ENCODE peak calls at places on chromosomes 11 and 22, in four cellular contexts. One of them, this sample, is unnamed.

GRCh38 chr11:2561283-2562180 is 116.7 kb downstream of the KCNQ1 start:
- DNase-seq in body of pancreas: peak; percentile 10
- DNase-seq in HCT116: no peak
- DNase-seq in RWPE1: no peak
- DNase-seq in this sample: no peak

GRCh38 chr11:8258289-8258688 is 5.4 kb downstream of the LMO1 start:
- DNase-seq in body of pancreas: peak; percentile 9
- DNase-seq in RWPE1: no peak
- DNase-seq in HCT116: no peak
- DNase-seq in this sample: no peak

GRCh38 chr11:102220728-102221467 is 96.4 kb upstream of the BIRC3 start:
- DNase-seq in body of pancreas: no peak
- DNase-seq in RWPE1: peak; percentile 23
- DNase-seq in HCT116: no peak
- DNase-seq in this sample: no peak

GRCh38 chr11:128662960-128663359 is 30.9 kb upstream of the FLI1 start:
- DNase-seq in RWPE1: no peak
- DNase-seq in HCT116: no peak
- DNase-seq in body of pancreas: no peak
- DNase-seq in this sample: no peak

GRCh38 chr11:121412000-121412587 is 40.0 kb upstream of the SORL1 start:
- DNase-seq in body of pancreas: no peak
- DNase-seq in HCT116: no peak
- DNase-seq in RWPE1: no peak
- DNase-seq in this sample: no peak

GRCh38 chr22:24423519-24424000 is 3.8 kb upstream of the ADORA2A start:
- DNase-seq in body of pancreas: peak; percentile 54
- DNase-seq in HCT116: no peak
- DNase-seq in RWPE1: peak; percentile 43
- DNase-seq in this sample: peak; percentile 90

GRCh38 chr11:19774817-19775600 is 62.4 kb downstream of the NAV2 start:
- DNase-seq in body of pancreas: no peak
- DNase-seq in HCT116: no peak
- DNase-seq in RWPE1: no peak
- DNase-seq in this sample: no peak

GRCh38 chr22:37225481-37225880 is 13.2 kb upstream of the SSTR3 start:
- DNase-seq in HCT116: no peak
- DNase-seq in body of pancreas: no peak
- DNase-seq in RWPE1: no peak
- DNase-seq in this sample: no peak

GRCh38 chr11:130216591-130217132 is 57.1 kb downstream of the ST14 start:
- DNase-seq in body of pancreas: no peak
- DNase-seq in RWPE1: no peak
- DNase-seq in HCT116: no peak
- DNase-seq in this sample: peak; percentile 72

GRCh38 chr22:35649636-35650250 is 1.5 kb downstream of the APOL6 start:
- DNase-seq in HCT116: no peak
- DNase-seq in body of pancreas: no peak
- DNase-seq in RWPE1: no peak
- DNase-seq in this sample: peak; percentile 57

GRCh38 chr11:2759228-2760195 is 59.7 kb upstream of the KCNQ1OT1 start:
- DNase-seq in RWPE1: no peak
- DNase-seq in HCT116: no peak
- DNase-seq in body of pancreas: peak; percentile 16
- DNase-seq in this sample: peak; percentile 76

GRCh38 chr11:1946812-1947480 is at the start of gene MRPL23:
- DNase-seq in body of pancreas: peak; percentile 14
- DNase-seq in RWPE1: no peak
- DNase-seq in HCT116: no peak
- DNase-seq in this sample: no peak

GRCh38 chr11:62054484-62055121 is 69.2 kb upstream of the INCENP start:
- DNase-seq in body of pancreas: peak; percentile 46
- DNase-seq in RWPE1: peak; percentile 44
- DNase-seq in HCT116: peak; percentile 87
- DNase-seq in this sample: no peak

GRCh38 chr11:10450451-10451398 is 4.3 kb upstream of the AMPD3 start:
- DNase-seq in HCT116: peak; percentile 62
- DNase-seq in body of pancreas: peak; percentile 77
- DNase-seq in RWPE1: peak; percentile 54
- DNase-seq in this sample: no peak

GRCh38 chr22:27512283-27512761 is 289.2 kb downstream of the MN1 start:
- DNase-seq in HCT116: no peak
- DNase-seq in RWPE1: peak; percentile 90
- DNase-seq in body of pancreas: peak; percentile 73
- DNase-seq in this sample: no peak

GRCh38 chr11:128069665-128070064 is 517.7 kb downstream of the ETS1 start:
- DNase-seq in body of pancreas: no peak
- DNase-seq in RWPE1: no peak
- DNase-seq in HCT116: no peak
- DNase-seq in this sample: no peak

GRCh38 chr11:71309181-71309580 is 56.8 kb upstream of the SHANK2 start:
- DNase-seq in RWPE1: no peak
- DNase-seq in body of pancreas: no peak
- DNase-seq in HCT116: no peak
- DNase-seq in this sample: no peak

GRCh38 chr11:120034881-120035620 is 102.9 kb downstream of the TRIM29 start:
- DNase-seq in body of pancreas: no peak
- DNase-seq in HCT116: no peak
- DNase-seq in RWPE1: no peak
- DNase-seq in this sample: peak; percentile 48

GRCh38 chr22:24305260-24305692 is 34.6 kb downstream of the SPECC1L start:
- DNase-seq in HCT116: no peak
- DNase-seq in RWPE1: no peak
- DNase-seq in body of pancreas: no peak
- DNase-seq in this sample: no peak

GRCh38 chr11:16917941-16918340 is 96.3 kb downstream of the PLEKHA7 start:
- DNase-seq in RWPE1: peak; percentile 83
- DNase-seq in HCT116: no peak
- DNase-seq in body of pancreas: no peak
- DNase-seq in this sample: no peak

GRCh38 chr22:41469218-41469851 is 418 bp downstream of the ACO2 start:
- DNase-seq in body of pancreas: no peak
- DNase-seq in RWPE1: no peak
- DNase-seq in HCT116: no peak
- DNase-seq in this sample: no peak

GRCh38 chr22:43088979-43089717 is at the start of gene TTLL1:
- DNase-seq in body of pancreas: peak; percentile 88
- DNase-seq in RWPE1: peak; percentile 78
- DNase-seq in HCT116: peak; percentile 76
- DNase-seq in this sample: peak; percentile 94

GRCh38 chr11:8355418-8355742 is 91.7 kb upstream of the LMO1 start:
- DNase-seq in HCT116: no peak
- DNase-seq in RWPE1: no peak
- DNase-seq in body of pancreas: no peak
- DNase-seq in this sample: no peak

GRCh38 chr11:119594639-119595249 is 134.3 kb downstream of the NECTIN1 start:
- DNase-seq in HCT116: no peak
- DNase-seq in RWPE1: no peak
- DNase-seq in body of pancreas: no peak
- DNase-seq in this sample: no peak

GRCh38 chr22:39135092-39135896 is 17.2 kb downstream of the CBX7 start:
- DNase-seq in body of pancreas: peak; percentile 28
- DNase-seq in RWPE1: no peak
- DNase-seq in HCT116: peak; percentile 7
- DNase-seq in this sample: peak; percentile 87

GRCh38 chr11:80136991-80137390 is 696.2 kb upstream of the TENM4 start:
- DNase-seq in RWPE1: no peak
- DNase-seq in HCT116: no peak
- DNase-seq in body of pancreas: no peak
- DNase-seq in this sample: no peak
- TF ChIP-seq CTCF in RWPE1: no peak
- TF ChIP-seq CTCF in HCT116: no peak
- TF ChIP-seq CTCF in body of pancreas: no peak
- TF ChIP-seq CTCF in this sample: no peak

DNA sequence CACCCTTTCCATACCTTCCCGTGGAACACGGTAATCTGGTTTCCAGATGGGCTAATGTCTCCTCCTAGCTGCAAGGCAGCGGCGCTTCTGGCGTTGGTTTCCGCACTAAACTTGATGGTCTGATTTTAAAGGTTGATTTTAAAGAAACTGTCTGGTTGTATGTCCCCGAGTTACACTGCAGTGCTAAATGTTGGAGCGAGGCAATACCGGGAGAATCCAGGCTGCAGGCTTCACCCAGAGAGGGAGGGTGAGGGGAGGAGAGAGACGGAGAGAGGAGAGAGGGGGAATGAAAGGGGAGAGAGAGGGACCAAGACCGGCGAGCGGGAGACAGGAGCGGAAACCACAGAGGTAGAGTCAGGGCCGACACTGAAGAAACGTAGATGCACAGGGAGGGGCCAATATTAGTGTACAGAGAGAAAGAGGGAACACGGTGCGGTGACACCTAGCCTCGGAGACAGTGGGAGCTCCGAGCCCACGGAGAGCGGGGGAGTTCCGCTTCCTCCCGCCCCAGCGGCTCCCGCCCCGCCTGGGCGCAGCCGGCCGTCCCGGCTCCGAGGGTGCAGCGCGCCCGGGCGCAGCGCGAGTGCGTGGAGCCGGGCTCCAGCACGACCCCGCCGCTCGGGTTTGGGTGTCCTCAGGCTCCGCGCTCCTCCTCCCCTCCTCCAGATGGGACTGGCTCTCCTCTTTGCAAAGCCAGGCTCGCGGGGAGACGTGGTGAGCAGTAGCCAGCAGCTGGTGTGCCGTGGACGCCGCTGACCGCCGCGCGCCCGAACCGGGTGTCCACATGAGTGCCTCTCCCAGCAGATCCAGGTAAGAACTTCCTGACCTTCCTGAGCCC is 71.9 kb upstream of the GRAMD1B start:
- DNase-seq in body of pancreas: no peak
- DNase-seq in HCT116: no peak
- DNase-seq in RWPE1: peak; percentile 11
- DNase-seq in this sample: peak; percentile 83
- TF ChIP-seq CTCF in body of pancreas: no peak
- TF ChIP-seq CTCF in HCT116: no peak
- TF ChIP-seq CTCF in RWPE1: no peak
- TF ChIP-seq CTCF in this sample: peak; percentile 7

GRCh38 chr22:19471572-19471971 is 7.4 kb downstream of the UFD1 start:
- DNase-seq in body of pancreas: no peak
- DNase-seq in RWPE1: no peak
- DNase-seq in HCT116: no peak
- DNase-seq in this sample: no peak

GRCh38 chr22:19472233-19472632 is 6.8 kb downstream of the UFD1 start:
- DNase-seq in RWPE1: no peak
- DNase-seq in HCT116: no peak
- DNase-seq in body of pancreas: no peak
- DNase-seq in this sample: no peak

GRCh38 chr22:19470010-19470409 is 9.0 kb downstream of the UFD1 start:
- DNase-seq in HCT116: no peak
- DNase-seq in RWPE1: no peak
- DNase-seq in body of pancreas: no peak
- DNase-seq in this sample: no peak

GRCh38 chr22:19476023-19476422 is 3.0 kb downstream of the UFD1 start:
- DNase-seq in body of pancreas: no peak
- DNase-seq in RWPE1: no peak
- DNase-seq in HCT116: no peak
- DNase-seq in this sample: no peak

GRCh38 chr22:19473578-19473977 is 5.4 kb downstream of the UFD1 start:
- DNase-seq in RWPE1: no peak
- DNase-seq in body of pancreas: no peak
- DNase-seq in HCT116: no peak
- DNase-seq in this sample: no peak
- TF ChIP-seq CTCF in RWPE1: no peak
- TF ChIP-seq CTCF in body of pancreas: no peak
- TF ChIP-seq CTCF in HCT116: no peak
- TF ChIP-seq CTCF in this sample: no peak

DNA sequence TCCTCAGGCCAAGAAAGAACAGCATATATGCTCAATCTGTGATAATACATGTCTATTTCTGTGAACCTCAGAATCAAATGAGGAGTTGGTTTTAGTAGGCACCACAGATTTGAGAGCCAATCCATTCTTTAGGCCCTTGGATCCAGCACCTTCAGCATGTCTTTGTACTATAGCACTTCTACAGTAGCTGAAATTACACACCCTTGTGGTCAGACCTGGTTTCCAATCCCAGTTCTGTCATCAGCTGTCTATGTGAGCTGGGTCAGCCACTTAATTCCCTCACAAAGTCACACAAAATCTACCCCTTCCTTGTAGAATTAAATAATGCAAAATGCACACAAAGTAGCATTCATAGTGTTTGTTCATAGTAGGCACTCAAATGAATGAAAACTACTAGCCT is 381.3 kb upstream of the LARGE1 start:
- DNase-seq in RWPE1: no peak
- DNase-seq in HCT116: no peak
- DNase-seq in body of pancreas: no peak
- DNase-seq in this sample: no peak
- TF ChIP-seq CTCF in RWPE1: no peak
- TF ChIP-seq CTCF in HCT116: no peak
- TF ChIP-seq CTCF in body of pancreas: no peak
- TF ChIP-seq CTCF in this sample: no peak

GRCh38 chr22:30681840-30682239 is 12.8 kb upstream of the OSBP2 start:
- DNase-seq in HCT116: no peak
- DNase-seq in RWPE1: no peak
- DNase-seq in body of pancreas: no peak
- DNase-seq in this sample: no peak
- TF ChIP-seq CTCF in HCT116: no peak
- TF ChIP-seq CTCF in RWPE1: no peak
- TF ChIP-seq CTCF in body of pancreas: no peak
- TF ChIP-seq CTCF in this sample: no peak

DNA sequence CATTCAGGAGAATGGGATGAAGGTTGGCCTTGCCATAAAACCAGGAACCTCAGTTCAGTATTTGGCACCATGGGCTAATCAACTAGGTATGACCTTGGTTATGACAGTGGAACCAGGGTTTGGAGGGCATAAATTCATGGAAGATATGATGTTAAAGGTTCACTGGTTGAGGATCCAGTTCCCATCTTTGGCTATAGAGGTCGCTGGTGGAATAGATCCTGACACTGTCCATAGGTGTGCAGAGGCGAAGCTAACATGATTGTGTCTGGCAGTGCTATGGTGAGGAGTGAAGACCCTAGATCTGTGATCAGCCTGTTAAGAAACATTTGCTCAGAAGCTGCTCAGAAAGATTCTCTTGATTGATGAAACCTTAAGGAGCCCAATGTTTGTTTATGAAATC is 5.7 kb downstream of the NF2 start:
- DNase-seq in body of pancreas: no peak
- DNase-seq in HCT116: no peak
- DNase-seq in RWPE1: no peak
- DNase-seq in this sample: no peak
- TF ChIP-seq CTCF in body of pancreas: no peak
- TF ChIP-seq CTCF in HCT116: peak; percentile 43
- TF ChIP-seq CTCF in RWPE1: no peak
- TF ChIP-seq CTCF in this sample: peak; percentile 18

DNA sequence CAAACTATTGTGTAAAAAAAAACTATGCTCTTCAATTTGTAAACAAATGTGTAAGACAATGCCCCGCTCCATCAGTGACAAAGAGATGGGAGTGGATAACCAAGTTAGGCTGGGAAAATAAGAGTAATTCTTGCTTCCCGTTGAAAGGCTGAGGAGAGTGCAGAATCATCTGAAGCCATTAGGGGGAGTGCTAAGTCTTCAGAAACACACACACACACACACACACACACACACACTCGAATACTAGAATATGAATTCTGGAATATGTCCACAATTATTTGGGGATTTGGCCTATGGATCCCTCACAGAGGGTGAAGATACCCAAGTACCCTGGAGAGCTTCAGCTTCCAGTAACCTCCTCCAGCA is 27.8 kb upstream of the ROBO3 start:
- DNase-seq in RWPE1: peak; percentile 73
- DNase-seq in HCT116: peak; percentile 72
- DNase-seq in body of pancreas: no peak
- DNase-seq in this sample: peak; percentile 53
- TF ChIP-seq CTCF in RWPE1: peak; percentile 58
- TF ChIP-seq CTCF in HCT116: peak; percentile 56
- TF ChIP-seq CTCF in body of pancreas: no peak
- TF ChIP-seq CTCF in this sample: peak; percentile 27